ENCODE peak calls at places on chromosomes 7 and 10, in eight cellular contexts. K, Q, N, U, D, R, X and E are unnamed samples.

GRCh38 chr7:40316176-40316575 is 181.4 kb downstream of the SUGCT start:
- DNase-seq in K (no peak), D (no peak), N (no peak), Q (no peak), R (no peak), X (no peak), U (no peak), E (no peak)

GRCh38 chr10:80275756-80276155 is 13.7 kb downstream of the MAT1A start:
- DNase-seq in K (no peak), N (no peak), Q (no peak), D (no peak), X (no peak), R (no peak), U (no peak), E (no peak)

GRCh38 chr10:71001470-71001869 is 113.1 kb upstream of the PCBD1 start:
- DNase-seq in D (no peak), N (no peak), R (no peak), Q (peak), X (no peak), K (no peak), U (no peak), E (no peak)

GRCh38 chr10:110843031-110843430 is 28.7 kb upstream of the PDCD4 start:
- DNase-seq in R (no peak), K (no peak), D (no peak), X (no peak), Q (no peak), U (peak), N (peak), E (no peak)

GRCh38 chr7:143433759-143434158 is 9.5 kb upstream of the TAS2R60 start:
- DNase-seq in Q (no peak), X (no peak), D (no peak), K (no peak), N (no peak), U (no peak), R (no peak), E (no peak)

GRCh38 chr10:3486346-3487065 is 298.5 kb downstream of the KLF6 start:
- DNase-seq in Q (no peak), U (peak), X (no peak), K (peak), D (no peak), N (no peak), R (peak), E (peak)

GRCh38 chr7:120979765-120980499 is 8.6 kb upstream of the CPED1 start:
- DNase-seq in D (no peak), U (no peak), K (no peak), N (no peak), Q (no peak), X (no peak), R (no peak), E (no peak)

GRCh38 chr10:98150544-98150943 is 16.1 kb downstream of the R3HCC1L start:
- DNase-seq in Q (no peak), K (no peak), U (no peak), D (no peak), X (no peak), R (no peak), N (no peak), E (no peak)

GRCh38 chr7:43302211-43302711 is 189.8 kb downstream of the HECW1 start:
- DNase-seq in X (peak), U (no peak), Q (no peak), K (peak), R (no peak), N (no peak), D (no peak), E (peak)

GRCh38 chr10:28087675-28088351 is 88.9 kb upstream of the ODAD2 start:
- DNase-seq in R (no peak), Q (no peak), X (no peak), K (peak), N (peak), D (no peak), U (no peak), E (peak)

GRCh38 chr10:100014129-100014762 is 4.5 kb upstream of the DNMBP start:
- DNase-seq in Q (no peak), N (peak), R (no peak), U (no peak), D (no peak), K (no peak), X (no peak), E (no peak)

GRCh38 chr10:15738237-15738928 is 18.7 kb upstream of the ITGA8 start:
- DNase-seq in R (no peak), D (peak), U (no peak), X (no peak), Q (no peak), K (no peak), N (no peak), E (no peak)

GRCh38 chr7:121069346-121070100 is 81.0 kb downstream of the CPED1 start:
- DNase-seq in X (no peak), K (peak), N (no peak), R (peak), D (no peak), U (no peak), Q (no peak), E (no peak)

GRCh38 chr7:28623863-28624262 is 211.5 kb downstream of the CREB5 start:
- DNase-seq in Q (no peak), R (no peak), N (peak), U (no peak), D (no peak), K (no peak), X (peak), E (no peak)

GRCh38 chr10:63227207-63227895 is 94.2 kb downstream of the NRBF2 start:
- DNase-seq in D (no peak), U (no peak), N (no peak), K (peak), X (no peak), R (no peak), Q (no peak), E (no peak)

GRCh38 chr7:87596696-87597095 is 4.0 kb downstream of the ABCB1 start:
- DNase-seq in R (no peak), X (no peak), Q (no peak), U (no peak), D (no peak), K (no peak), N (no peak), E (no peak)

GRCh38 chr10:68559872-68560200 is 301 bp upstream of the TET1 start:
- DNase-seq in N (no peak), D (no peak), U (no peak), X (no peak), R (no peak), K (no peak), Q (no peak), E (no peak)

GRCh38 chr7:16504019-16504418 is 22.6 kb upstream of the LRRC72 start:
- DNase-seq in D (no peak), R (no peak), Q (no peak), K (peak), X (no peak), U (no peak), N (no peak), E (no peak)

GRCh38 chr10:29612657-29613056 is 22.1 kb downstream of the SVIL start:
- DNase-seq in N (no peak), K (no peak), D (no peak), Q (no peak), R (no peak), U (no peak), X (no peak), E (no peak)

GRCh38 chr7:80450621-80451308 is 61.1 kb downstream of the GNAT3 start:
- DNase-seq in U (no peak), X (no peak), K (peak), R (no peak), Q (no peak), D (no peak), N (no peak), E (peak)

GRCh38 chr7:129857313-129857712 is 95.4 kb downstream of the UBE2H start:
- DNase-seq in N (no peak), D (no peak), R (no peak), Q (no peak), X (no peak), K (no peak), U (no peak), E (no peak)

GRCh38 chr10:120514035-120514620 is 57.1 kb downstream of the PLPP4 start:
- DNase-seq in R (no peak), Q (no peak), K (no peak), X (no peak), D (peak), U (peak), N (peak), E (peak)

GRCh38 chr7:157493017-157493416 is 156.2 kb downstream of the DNAJB6 start:
- DNase-seq in Q (peak), R (peak), D (peak), K (no peak), U (no peak), N (no peak), X (no peak), E (peak)

GRCh38 chr7:56213574-56213973 is 97.4 kb upstream of the NUPR2 start:
- DNase-seq in R (no peak), X (no peak), U (no peak), D (no peak), K (no peak), N (no peak), Q (no peak), E (no peak)

GRCh38 chr10:8056891-8057331 is 2.4 kb downstream of the GATA3 start:
- DNase-seq in X (no peak), N (no peak), K (no peak), Q (no peak), U (no peak), R (no peak), D (no peak), E (no peak)

GRCh38 chr7:139576179-139576973 is 52.9 kb downstream of the CLEC2L start:
- DNase-seq in Q (no peak), U (no peak), X (no peak), K (no peak), R (no peak), N (no peak), D (no peak), E (no peak)

GRCh38 chr7:128874140-128875031 is 11.7 kb downstream of the ATP6V1F start:
- DNase-seq in Q (peak), R (no peak), D (no peak), U (peak), K (no peak), N (no peak), X (no peak), E (no peak)

GRCh38 chr10:118970770-118971169 is 58.7 kb upstream of the NANOS1 start:
- DNase-seq in R (no peak), Q (no peak), K (no peak), D (no peak), U (no peak), N (no peak), X (no peak), E (no peak)

GRCh38 chr7:133987582-133987981 is 139.6 kb upstream of the LRGUK start:
- DNase-seq in Q (no peak), R (no peak), D (no peak), K (no peak), X (no peak), N (no peak), U (no peak), E (no peak)

GRCh38 chr7:92709912-92710311 is 119.7 kb upstream of the FAM133B start:
- DNase-seq in K (no peak), R (no peak), D (no peak), N (no peak), U (no peak), X (no peak), Q (no peak), E (no peak)